ENCODE peak calls at places on chromosomes 13 and 19, in five cellular contexts. D, P, V, N and J are unnamed samples.

GRCh38 chr19:6242677-6243076 is 37.1 kb downstream of the MLLT1 start:
- DNase-seq in D (no peak), P (no peak), V (no peak), N (no peak), J (no peak)

GRCh38 chr13:87887459-87888123 is 216.4 kb downstream of the SLITRK5 start:
- DNase-seq in D (no peak), P (no peak), V (no peak), N (no peak), J (no peak)

GRCh38 chr13:79861731-79862130 is 380.8 kb downstream of the NDFIP2 start:
- DNase-seq in D (no peak), P (no peak), V (no peak), N (no peak), J (no peak)

GRCh38 chr19:5694167-5694951 is 4.3 kb downstream of the RPL36 start:
- DNase-seq in D (no peak), P (peak; percentile 50), V (no peak), N (no peak), J (peak; percentile 16)

GRCh38 chr13:100434010-100434763 is 154.4 kb downstream of the GGACT start:
- DNase-seq in D (no peak), P (no peak), V (no peak), N (no peak), J (no peak)

GRCh38 chr13:39538826-39539555 is 64.0 kb downstream of the LHFPL6 start:
- DNase-seq in D (no peak), P (no peak), V (no peak), N (no peak), J (no peak)

GRCh38 chr13:93249259-93249917 is 22.8 kb downstream of the GPC6 start:
- DNase-seq in D (no peak), P (no peak), V (no peak), N (no peak), J (no peak)

GRCh38 chr13:113209336-113209879 is at the start of gene CUL4A:
- DNase-seq in D (peak; percentile 85), P (peak; percentile 59), V (peak; percentile 81), N (peak; percentile 84), J (peak; percentile 82)

GRCh38 chr13:100394005-100394695 is 194.4 kb downstream of the GGACT start:
- DNase-seq in D (no peak), P (no peak), V (no peak), N (no peak), J (no peak)

GRCh38 chr13:114145722-114146121 is 13.3 kb upstream of the RASA3 start:
- DNase-seq in D (no peak), P (no peak), V (peak; percentile 13), N (no peak), J (no peak)

GRCh38 chr19:11964858-11965645 is at the start of gene ZNF763:
- DNase-seq in D (peak; percentile 92), P (peak; percentile 96), V (peak; percentile 95), N (peak; percentile 98), J (peak; percentile 97)

GRCh38 chr13:19181021-19181620 is 503 bp downstream of the TUBA3C start:
- DNase-seq in D (no peak), P (no peak), V (no peak), N (no peak), J (no peak)

GRCh38 chr13:27662738-27663470 is 41.2 kb downstream of the POLR1D start:
- DNase-seq in D (no peak), P (no peak), V (no peak), N (no peak), J (no peak)

GRCh38 chr19:44131955-44132354 is 9.4 kb upstream of the ZNF234 start:
- DNase-seq in D (no peak), P (no peak), V (no peak), N (no peak), J (no peak)

GRCh38 chr19:40762754-40763153 is 11.8 kb downstream of the SNRPA start:
- DNase-seq in D (no peak), P (no peak), V (no peak), N (no peak), J (no peak)

GRCh38 chr19:7989071-7989575 is 16.3 kb downstream of the ELAVL1 start:
- DNase-seq in D (no peak), P (no peak), V (no peak), N (no peak), J (no peak)

GRCh38 chr19:41407271-41407670 is 9.7 kb downstream of the BCKDHA start:
- DNase-seq in D (no peak), P (no peak), V (no peak), N (peak; percentile 56), J (no peak)

GRCh38 chr13:46896346-46897138 is at the start of gene HTR2A:
- DNase-seq in D (no peak), P (no peak), V (peak; percentile 30), N (peak; percentile 64), J (peak; percentile 11)

GRCh38 chr13:48489003-48489402 is 43.9 kb downstream of the RCBTB2 start:
- DNase-seq in D (no peak), P (no peak), V (no peak), N (no peak), J (no peak)

GRCh38 chr13:84962141-84962750 is 837.0 kb downstream of the SLITRK6 start:
- DNase-seq in D (no peak), P (no peak), V (no peak), N (no peak), J (no peak)

GRCh38 chr19:54209748-54210494 is 9.3 kb downstream of the RPS9 start:
- DNase-seq in D (peak; percentile 90), P (no peak), V (peak; percentile 88), N (peak; percentile 93), J (peak; percentile 99)

GRCh38 chr13:20359335-20359734 is 127.2 kb upstream of the GJB6 start:
- DNase-seq in D (no peak), P (no peak), V (no peak), N (no peak), J (no peak)

GRCh38 chr19:38736413-38737280 is 7.6 kb downstream of the CAPN12 start:
- DNase-seq in D (peak; percentile 56), P (peak; percentile 91), V (no peak), N (no peak), J (peak; percentile 60)

GRCh38 chr13:23778879-23779278 is 110.3 kb downstream of the MIPEP start:
- DNase-seq in D (no peak), P (no peak), V (no peak), N (no peak), J (no peak)

GRCh38 chr13:41554180-41554579 is 96.8 kb downstream of the RGCC start:
- DNase-seq in D (no peak), P (no peak), V (no peak), N (no peak), J (no peak)

GRCh38 chr13:41561179-41561578 is 103.8 kb downstream of the RGCC start:
- DNase-seq in D (no peak), P (no peak), V (no peak), N (no peak), J (no peak)

GRCh38 chr13:41554626-41555386 is 97.5 kb downstream of the RGCC start:
- DNase-seq in D (no peak), P (no peak), V (no peak), N (no peak), J (no peak)

GRCh38 chr13:41558781-41559560 is 101.6 kb downstream of the RGCC start:
- DNase-seq in D (no peak), P (no peak), V (no peak), N (no peak), J (no peak)

DNA sequence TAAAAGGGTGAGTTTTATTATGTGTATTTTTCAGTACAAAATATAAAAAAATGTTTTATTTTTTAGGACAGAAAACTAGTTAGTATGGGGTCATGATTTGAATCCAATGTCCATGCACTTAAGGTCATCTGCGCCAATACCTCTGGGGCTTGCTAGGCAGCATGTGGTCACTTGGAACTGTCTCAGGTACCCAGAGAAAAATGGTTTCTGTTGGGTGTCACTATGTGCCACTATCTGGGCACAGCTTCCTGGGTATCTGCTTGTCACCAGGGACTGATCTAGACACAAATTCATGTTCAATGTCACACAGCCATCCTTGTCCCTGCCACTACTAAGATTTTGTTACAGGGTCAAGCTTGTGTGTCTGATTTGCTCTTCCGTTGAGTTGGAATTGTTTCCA is 100.4 kb downstream of the RGCC start:
- DNase-seq in D (no peak), P (no peak), V (no peak), N (no peak), J (no peak)
- H3K9me3 ChIP-seq in D (no peaks in the 10 kb centered on the region), P (no peaks in the 10 kb centered on the region), V (no peaks in the 10 kb centered on the region), N (no peaks in the 10 kb centered on the region), J (no peaks in the 10 kb centered on the region)

GRCh38 chr13:40732658-40733057 is 38.3 kb downstream of the MRPS31 start:
- DNase-seq in D (no peak), P (no peak), V (no peak), N (no peak), J (no peak)
- TF ChIP-seq POLR2A in D (no peak), P (no peak), V (no peak), N (no peak), J (no peak)

GRCh38 chr13:44306401-44307192 is 67.0 kb upstream of the SERP2 start:
- DNase-seq in D (peak; percentile 66), P (peak; percentile 57), V (peak; percentile 77), N (no peak), J (no peak)
- H3K4me3 ChIP-seq in D (peak overlapping the region; percentile 38), P (peak overlapping the region; percentile 21), V (no peak overlapping the region), N (no peak overlapping the region), J (no peak overlapping the region)

GRCh38 chr19:57637379-57637778 is 4.4 kb downstream of the ZNF211 start:
- DNase-seq in D (no peak), P (no peak), V (no peak), N (no peak), J (no peak)

GRCh38 chr19:57642396-57643046 is 9.6 kb downstream of the ZNF211 start:
- DNase-seq in D (peak; percentile 48), P (no peak), V (no peak), N (no peak), J (no peak)

GRCh38 chr19:57643734-57644133 is 10.8 kb downstream of the ZNF211 start:
- DNase-seq in D (no peak), P (no peak), V (no peak), N (no peak), J (no peak)

GRCh38 chr19:57641715-57642234 is 8.8 kb downstream of the ZNF211 start:
- DNase-seq in D (no peak), P (peak; percentile 2), V (no peak), N (no peak), J (no peak)
- H3K9me3 ChIP-seq in D (peaks cover 29% of the 10 kb centered on the region), P (peaks cover 15% of the 10 kb centered on the region), V (peaks cover 74% of the 10 kb centered on the region), N (no peaks in the 10 kb centered on the region), J (no peaks in the 10 kb centered on the region)

GRCh38 chr19:47272448-47273312 is 2.0 kb upstream of the INAFM1 start:
- DNase-seq in D (peak; percentile 81), P (peak; percentile 64), V (peak; percentile 57), N (peak; percentile 37), J (peak; percentile 57)

GRCh38 chr19:47274071-47274890 is at the start of gene INAFM1:
- DNase-seq in D (peak; percentile 100), P (peak; percentile 100), V (peak; percentile 97), N (peak; percentile 99), J (peak; percentile 99)

GRCh38 chr19:47273313-47274070 is 1.2 kb upstream of the INAFM1 start:
- DNase-seq in D (peak; percentile 93), P (peak; percentile 92), V (peak; percentile 94), N (peak; percentile 94), J (peak; percentile 92)

GRCh38 chr19:47275866-47276461 is 1.3 kb downstream of the INAFM1 start:
- DNase-seq in D (peak; percentile 73), P (no peak), V (peak; percentile 77), N (peak; percentile 66), J (no peak)

GRCh38 chr19:47274891-47275865 is 493 bp downstream of the INAFM1 start:
- DNase-seq in D (peak; percentile 60), P (peak; percentile 77), V (peak; percentile 56), N (peak; percentile 35), J (no peak)
- TF ChIP-seq POLR2A in D (no peak), P (no peak), V (peak; percentile 35), N (no peak), J (no peak)